ENCODE peak calls at places on chromosomes 16 and 17, in seven cellular contexts. P, C, I, U, A, Z and W are unnamed samples.

GRCh38 chr16:62068747-62069146 is 32.5 kb upstream of the CDH8 start:
- DNase-seq in P (no peak), C (peak), I (peak), U (no peak), A (no peak), Z (peak), W (no peak)

GRCh38 chr17:830381-830780 is 48.2 kb downstream of the MRM3 start:
- DNase-seq in P (no peak), C (no peak), I (no peak), U (no peak), A (no peak), Z (no peak), W (no peak)

GRCh38 chr17:68777856-68778694 is 176.9 kb upstream of the FAM20A start:
- DNase-seq in P (no peak), C (no peak), I (no peak), U (no peak), A (no peak), Z (no peak), W (peak)

GRCh38 chr16:74064120-74064735 is 232.4 kb upstream of the PSMD7 start:
- DNase-seq in P (no peak), C (no peak), I (no peak), U (no peak), A (no peak), Z (no peak), W (no peak)

GRCh38 chr17:62910277-62910676 is 55.8 kb upstream of the TANC2 start:
- DNase-seq in P (no peak), C (no peak), I (no peak), U (no peak), A (no peak), Z (no peak), W (no peak)

GRCh38 chr16:35391328-35391727 is 1931.9 kb downstream of the TP53TG3F start:
- DNase-seq in P (no peak), C (peak), I (peak), U (peak), A (no peak), Z (no peak), W (peak)

GRCh38 chr17:40886090-40886489 is 1.0 kb upstream of the KRT20 start:
- DNase-seq in P (no peak), C (peak), I (no peak), U (no peak), A (no peak), Z (no peak), W (no peak)

GRCh38 chr17:38912221-38912813 is 13.1 kb upstream of the LASP1NB start:
- DNase-seq in P (no peak), C (peak), I (peak), U (peak), A (peak), Z (peak), W (no peak)

GRCh38 chr17:77254961-77255741 is 114.4 kb downstream of the SEC14L1 start:
- DNase-seq in P (peak), C (peak), I (no peak), U (peak), A (no peak), Z (no peak), W (no peak)

GRCh38 chr17:82215095-82215971 is 2.7 kb upstream of the CCDC57 start:
- DNase-seq in P (no peak), C (peak), I (peak), U (peak), A (peak), Z (peak), W (no peak)

GRCh38 chr17:15957206-15957605 is 12.3 kb downstream of the ADORA2B start:
- DNase-seq in P (no peak), C (no peak), I (no peak), U (no peak), A (no peak), Z (no peak), W (no peak)

GRCh38 chr17:5020502-5021023 is 14.7 kb downstream of the SLC52A1 start:
- DNase-seq in P (no peak), C (no peak), I (no peak), U (no peak), A (no peak), Z (no peak), W (no peak)

GRCh38 chr17:79803421-79803996 is 6.6 kb upstream of the CBX8 start:
- DNase-seq in P (no peak), C (no peak), I (no peak), U (no peak), A (no peak), Z (no peak), W (no peak)

GRCh38 chr17:52145496-52145895 is 13.0 kb downstream of the CA10 start:
- DNase-seq in P (no peak), C (peak), I (no peak), U (peak), A (no peak), Z (no peak), W (no peak)

GRCh38 chr17:43402567-43402966 is 3.8 kb downstream of the ARL4D start:
- DNase-seq in P (no peak), C (no peak), I (no peak), U (no peak), A (no peak), Z (no peak), W (no peak)

GRCh38 chr16:80189481-80190163 is 351.2 kb upstream of the DYNLRB2 start:
- DNase-seq in P (no peak), C (no peak), I (no peak), U (no peak), A (no peak), Z (no peak), W (no peak)

GRCh38 chr17:81424613-81425017 is 29.4 kb downstream of the BAHCC1 start:
- DNase-seq in P (no peak), C (no peak), I (no peak), U (no peak), A (no peak), Z (no peak), W (no peak)

GRCh38 chr16:21161211-21161610 is 2.7 kb downstream of the LDAF1 start:
- DNase-seq in P (no peak), C (no peak), I (no peak), U (peak), A (no peak), Z (no peak), W (no peak)

GRCh38 chr17:47702391-47702995 is 8.5 kb downstream of the TBKBP1 start:
- DNase-seq in P (no peak), C (no peak), I (no peak), U (no peak), A (peak), Z (no peak), W (no peak)

GRCh38 chr17:9330140-9330902 is 245.3 kb downstream of the STX8 start:
- DNase-seq in P (no peak), C (no peak), I (no peak), U (no peak), A (no peak), Z (no peak), W (no peak)

GRCh38 chr16:83994087-83994486 is 26.0 kb downstream of the NECAB2 start:
- DNase-seq in P (no peak), C (peak), I (no peak), U (peak), A (peak), Z (no peak), W (no peak)

GRCh38 chr17:34853916-34854315 is 107.3 kb downstream of the CCT6B start:
- DNase-seq in P (no peak), C (no peak), I (no peak), U (no peak), A (no peak), Z (no peak), W (no peak)

GRCh38 chr16:86917471-86918365 is 339.4 kb downstream of the FOXL1 start:
- DNase-seq in P (no peak), C (no peak), I (no peak), U (no peak), A (no peak), Z (no peak), W (no peak)

GRCh38 chr16:89312194-89312593 is 94.7 kb downstream of the ZNF778 start:
- DNase-seq in P (no peak), C (no peak), I (no peak), U (no peak), A (peak), Z (no peak), W (no peak)

GRCh38 chr17:81395600-81396277 is 482 bp downstream of the BAHCC1 start:
- DNase-seq in P (no peak), C (peak), I (no peak), U (no peak), A (no peak), Z (no peak), W (no peak)

GRCh38 chr16:73545713-73546112 is 497.8 kb upstream of the ZFHX3 start:
- DNase-seq in P (no peak), C (no peak), I (no peak), U (no peak), A (no peak), Z (no peak), W (peak)

GRCh38 chr16:87435399-87436224 is 43.5 kb downstream of the MAP1LC3B start:
- DNase-seq in P (peak), C (peak), I (no peak), U (peak), A (peak), Z (no peak), W (no peak)

GRCh38 chr17:82272495-82273326 is 789 bp downstream of the CSNK1D start:
- DNase-seq in P (no peak), C (no peak), I (peak), U (no peak), A (peak), Z (peak), W (no peak)

GRCh38 chr17:1584167-1584566 is 21.6 kb upstream of the PITPNA start:
- DNase-seq in P (no peak), C (no peak), I (no peak), U (no peak), A (no peak), Z (no peak), W (no peak)

GRCh38 chr17:41575336-41575735 is 3.5 kb upstream of the KRT9 start:
- DNase-seq in P (no peak), C (no peak), I (no peak), U (no peak), A (no peak), Z (no peak), W (no peak)

GRCh38 chr17:39064374-39064773 is 87.1 kb downstream of the PLXDC1 start:
- DNase-seq in P (no peak), C (peak), I (no peak), U (peak), A (no peak), Z (no peak), W (no peak)

GRCh38 chr16:65833171-65833871 is 533.2 kb upstream of the CDH5 start:
- DNase-seq in P (no peak), C (peak), I (peak), U (peak), A (no peak), Z (no peak), W (no peak)

GRCh38 chr17:79201536-79202227 is 127.1 kb downstream of the ENGASE start:
- DNase-seq in P (no peak), C (peak), I (no peak), U (peak), A (no peak), Z (no peak), W (no peak)

GRCh38 chr17:76667786-76668453 is 24.4 kb upstream of the ST6GALNAC1 start:
- DNase-seq in P (no peak), C (no peak), I (no peak), U (peak), A (no peak), Z (no peak), W (no peak)

GRCh38 chr17:70863436-70864248 is 694.3 kb downstream of the KCNJ2 start:
- DNase-seq in P (no peak), C (peak), I (no peak), U (peak), A (peak), Z (no peak), W (no peak)

GRCh38 chr17:260944-261343 is 79.5 kb upstream of the DOC2B start:
- DNase-seq in P (no peak), C (no peak), I (no peak), U (no peak), A (no peak), Z (no peak), W (no peak)

GRCh38 chr16:77834600-77834963 is 46.2 kb downstream of the VAT1L start:
- DNase-seq in P (no peak), C (peak), I (no peak), U (peak), A (no peak), Z (no peak), W (no peak)